ENCODE peak calls at places on chromosome 4, in seven cellular contexts. One of them, this sample, is unnamed.

GRCh38 chr4:99848576-99848975 is 31.9 kb downstream of the DAPP1 start:
- DNase-seq in dorsolateral prefrontal cortex: no peak
- DNase-seq in A549: no peak
- DNase-seq in lower leg skin: no peak
- DNase-seq in GM12865: peak
- DNase-seq in CD8-positive, alpha-beta T cell: no peak
- DNase-seq in AG10803: no peak
- DNase-seq in this sample: peak

GRCh38 chr4:11483076-11483475 is 54.4 kb upstream of the HS3ST1 start:
- DNase-seq in A549: no peak
- DNase-seq in CD8-positive, alpha-beta T cell: no peak
- DNase-seq in AG10803: no peak
- DNase-seq in dorsolateral prefrontal cortex: no peak
- DNase-seq in lower leg skin: no peak
- DNase-seq in GM12865: no peak
- DNase-seq in this sample: no peak

GRCh38 chr4:2800691-2801596 is 8.1 kb downstream of the SH3BP2 start:
- DNase-seq in GM12865: peak
- DNase-seq in lower leg skin: peak
- DNase-seq in A549: no peak
- DNase-seq in AG10803: peak
- DNase-seq in dorsolateral prefrontal cortex: peak
- DNase-seq in CD8-positive, alpha-beta T cell: no peak
- DNase-seq in this sample: no peak

GRCh38 chr4:21554036-21554435 is 394.5 kb downstream of the KCNIP4 start:
- DNase-seq in A549: no peak
- DNase-seq in lower leg skin: no peak
- DNase-seq in CD8-positive, alpha-beta T cell: no peak
- DNase-seq in GM12865: no peak
- DNase-seq in dorsolateral prefrontal cortex: no peak
- DNase-seq in AG10803: no peak
- DNase-seq in this sample: no peak

GRCh38 chr4:33883111-33883510 is 2361.2 kb downstream of the ARAP2 start:
- DNase-seq in A549: no peak
- DNase-seq in AG10803: no peak
- DNase-seq in CD8-positive, alpha-beta T cell: no peak
- DNase-seq in lower leg skin: no peak
- DNase-seq in dorsolateral prefrontal cortex: no peak
- DNase-seq in GM12865: no peak
- DNase-seq in this sample: no peak

GRCh38 chr4:104906274-104906673 is 240.4 kb upstream of the TET2 start:
- DNase-seq in A549: no peak
- DNase-seq in dorsolateral prefrontal cortex: no peak
- DNase-seq in lower leg skin: no peak
- DNase-seq in AG10803: no peak
- DNase-seq in CD8-positive, alpha-beta T cell: no peak
- DNase-seq in GM12865: no peak
- DNase-seq in this sample: no peak

GRCh38 chr4:175066923-175067627 is 148.9 kb downstream of the ADAM29 start:
- DNase-seq in AG10803: no peak
- DNase-seq in GM12865: no peak
- DNase-seq in dorsolateral prefrontal cortex: no peak
- DNase-seq in CD8-positive, alpha-beta T cell: no peak
- DNase-seq in lower leg skin: no peak
- DNase-seq in A549: no peak
- DNase-seq in this sample: no peak

GRCh38 chr4:115671581-115671980 is 558.2 kb upstream of the NDST4 start:
- DNase-seq in CD8-positive, alpha-beta T cell: no peak
- DNase-seq in GM12865: no peak
- DNase-seq in lower leg skin: no peak
- DNase-seq in dorsolateral prefrontal cortex: no peak
- DNase-seq in AG10803: no peak
- DNase-seq in A549: no peak
- DNase-seq in this sample: no peak

GRCh38 chr4:31349907-31350306 is 629.7 kb downstream of the PCDH7 start:
- DNase-seq in lower leg skin: no peak
- DNase-seq in CD8-positive, alpha-beta T cell: no peak
- DNase-seq in GM12865: no peak
- DNase-seq in A549: no peak
- DNase-seq in AG10803: no peak
- DNase-seq in dorsolateral prefrontal cortex: no peak
- DNase-seq in this sample: no peak

GRCh38 chr4:147879676-147880075 is 147.8 kb downstream of the ARHGAP10 start:
- DNase-seq in AG10803: no peak
- DNase-seq in dorsolateral prefrontal cortex: no peak
- DNase-seq in CD8-positive, alpha-beta T cell: no peak
- DNase-seq in lower leg skin: no peak
- DNase-seq in A549: no peak
- DNase-seq in GM12865: no peak
- DNase-seq in this sample: no peak

GRCh38 chr4:41258783-41259182 is 2.1 kb downstream of the UCHL1 start:
- DNase-seq in A549: peak
- DNase-seq in lower leg skin: no peak
- DNase-seq in dorsolateral prefrontal cortex: peak
- DNase-seq in AG10803: peak
- DNase-seq in CD8-positive, alpha-beta T cell: no peak
- DNase-seq in GM12865: peak
- DNase-seq in this sample: no peak

GRCh38 chr4:29708473-29708872 is 1011.7 kb upstream of the PCDH7 start:
- DNase-seq in GM12865: no peak
- DNase-seq in dorsolateral prefrontal cortex: no peak
- DNase-seq in CD8-positive, alpha-beta T cell: no peak
- DNase-seq in lower leg skin: no peak
- DNase-seq in A549: no peak
- DNase-seq in AG10803: no peak
- DNase-seq in this sample: no peak

GRCh38 chr4:87973283-87974169 is 2.0 kb upstream of the SPP1 start:
- DNase-seq in AG10803: peak
- DNase-seq in dorsolateral prefrontal cortex: peak
- DNase-seq in A549: peak
- DNase-seq in GM12865: peak
- DNase-seq in CD8-positive, alpha-beta T cell: peak
- DNase-seq in lower leg skin: no peak
- DNase-seq in this sample: no peak

GRCh38 chr4:3168029-3168428 is 80.9 kb upstream of the MSANTD1 start:
- DNase-seq in AG10803: peak
- DNase-seq in CD8-positive, alpha-beta T cell: no peak
- DNase-seq in dorsolateral prefrontal cortex: no peak
- DNase-seq in lower leg skin: no peak
- DNase-seq in GM12865: no peak
- DNase-seq in A549: no peak
- DNase-seq in this sample: no peak

GRCh38 chr4:177384856-177385396 is 57.3 kb downstream of the AGA start:
- DNase-seq in GM12865: no peak
- DNase-seq in lower leg skin: no peak
- DNase-seq in A549: no peak
- DNase-seq in AG10803: no peak
- DNase-seq in CD8-positive, alpha-beta T cell: no peak
- DNase-seq in dorsolateral prefrontal cortex: no peak
- DNase-seq in this sample: no peak

GRCh38 chr4:58553679-58554078 is 1443.5 kb upstream of the IGFBP7 start:
- DNase-seq in dorsolateral prefrontal cortex: no peak
- DNase-seq in AG10803: no peak
- DNase-seq in lower leg skin: no peak
- DNase-seq in A549: no peak
- DNase-seq in CD8-positive, alpha-beta T cell: no peak
- DNase-seq in GM12865: no peak
- DNase-seq in this sample: no peak

GRCh38 chr4:4866124-4866832 is 6.8 kb downstream of the MSX1 start:
- DNase-seq in dorsolateral prefrontal cortex: no peak
- DNase-seq in A549: no peak
- DNase-seq in CD8-positive, alpha-beta T cell: no peak
- DNase-seq in AG10803: no peak
- DNase-seq in GM12865: peak
- DNase-seq in lower leg skin: peak
- DNase-seq in this sample: no peak

GRCh38 chr4:141133146-141134006 is at the start of gene RNF150:
- DNase-seq in AG10803: peak
- DNase-seq in CD8-positive, alpha-beta T cell: peak
- DNase-seq in dorsolateral prefrontal cortex: peak
- DNase-seq in A549: peak
- DNase-seq in GM12865: peak
- DNase-seq in lower leg skin: peak
- DNase-seq in this sample: peak

GRCh38 chr4:147015531-147015930 is 69.9 kb upstream of the TTC29 start:
- DNase-seq in CD8-positive, alpha-beta T cell: no peak
- DNase-seq in AG10803: no peak
- DNase-seq in A549: no peak
- DNase-seq in lower leg skin: no peak
- DNase-seq in GM12865: no peak
- DNase-seq in dorsolateral prefrontal cortex: no peak
- DNase-seq in this sample: no peak

GRCh38 chr4:113955411-113955810 is 24.0 kb downstream of the ARSJ start:
- DNase-seq in GM12865: no peak
- DNase-seq in lower leg skin: no peak
- DNase-seq in CD8-positive, alpha-beta T cell: no peak
- DNase-seq in AG10803: no peak
- DNase-seq in A549: no peak
- DNase-seq in dorsolateral prefrontal cortex: no peak
- DNase-seq in this sample: no peak

GRCh38 chr4:82733636-82734035 is 65.0 kb downstream of the SCD5 start:
- DNase-seq in GM12865: peak
- DNase-seq in CD8-positive, alpha-beta T cell: no peak
- DNase-seq in dorsolateral prefrontal cortex: no peak
- DNase-seq in A549: no peak
- DNase-seq in AG10803: no peak
- DNase-seq in lower leg skin: no peak
- DNase-seq in this sample: no peak

GRCh38 chr4:4717692-4718091 is 141.8 kb upstream of the MSX1 start:
- DNase-seq in CD8-positive, alpha-beta T cell: no peak
- DNase-seq in lower leg skin: no peak
- DNase-seq in dorsolateral prefrontal cortex: no peak
- DNase-seq in AG10803: no peak
- DNase-seq in A549: no peak
- DNase-seq in GM12865: no peak
- DNase-seq in this sample: no peak

DNA sequence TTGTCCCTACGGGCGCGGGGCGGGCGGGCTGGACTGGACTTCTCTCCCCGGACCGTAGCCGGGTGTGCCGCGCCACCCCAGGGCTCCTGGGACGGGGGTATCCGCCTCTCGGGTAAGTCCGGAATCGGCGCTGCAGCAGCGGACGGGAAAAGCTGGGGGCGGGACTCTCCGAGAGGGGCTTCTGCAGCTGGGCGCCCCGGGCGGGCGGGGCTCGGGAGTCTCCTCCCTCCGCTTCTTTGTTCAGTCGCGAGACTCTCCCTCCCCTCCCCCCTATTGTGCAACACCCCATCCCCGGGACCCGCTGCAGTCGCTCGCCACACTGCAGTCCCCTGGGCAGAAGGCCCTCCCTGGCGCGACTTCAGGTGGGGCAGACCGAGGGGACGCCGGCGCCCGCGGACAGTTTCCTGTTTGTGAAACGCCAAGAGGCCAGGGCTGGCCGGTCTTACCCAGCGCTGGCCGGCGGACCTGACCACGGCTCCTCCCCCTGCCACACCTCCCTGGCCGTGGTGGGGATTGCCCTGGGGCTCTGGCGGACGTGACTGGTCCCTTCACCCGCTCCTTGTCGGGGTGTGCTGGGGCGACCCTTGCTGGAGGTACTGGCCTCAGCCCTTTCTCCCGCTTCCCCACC is 966 bp downstream of the CCNG2 start:
- DNase-seq in CD8-positive, alpha-beta T cell: peak
- DNase-seq in GM12865: peak
- DNase-seq in AG10803: peak
- DNase-seq in A549: peak
- DNase-seq in dorsolateral prefrontal cortex: peak
- DNase-seq in lower leg skin: peak
- DNase-seq in this sample: no peak
- TF ChIP-seq CTCF in CD8-positive, alpha-beta T cell: no peak
- TF ChIP-seq CTCF in GM12865: no peak
- TF ChIP-seq CTCF in AG10803: no peak
- TF ChIP-seq CTCF in A549: no peak
- TF ChIP-seq CTCF in dorsolateral prefrontal cortex: no peak
- TF ChIP-seq CTCF in lower leg skin: no peak
- TF ChIP-seq CTCF in this sample: peak

GRCh38 chr4:25875281-25875745 is 12.5 kb upstream of the SEL1L3 start:
- DNase-seq in CD8-positive, alpha-beta T cell: no peak
- DNase-seq in dorsolateral prefrontal cortex: no peak
- DNase-seq in GM12865: peak
- DNase-seq in lower leg skin: no peak
- DNase-seq in A549: no peak
- DNase-seq in AG10803: no peak
- DNase-seq in this sample: peak

GRCh38 chr4:25870081-25870480 is 7.3 kb upstream of the SEL1L3 start:
- DNase-seq in CD8-positive, alpha-beta T cell: no peak
- DNase-seq in A549: no peak
- DNase-seq in dorsolateral prefrontal cortex: no peak
- DNase-seq in AG10803: no peak
- DNase-seq in lower leg skin: no peak
- DNase-seq in GM12865: peak
- DNase-seq in this sample: peak

GRCh38 chr4:25873632-25874129 is 10.9 kb upstream of the SEL1L3 start:
- DNase-seq in CD8-positive, alpha-beta T cell: no peak
- DNase-seq in A549: no peak
- DNase-seq in GM12865: no peak
- DNase-seq in AG10803: no peak
- DNase-seq in dorsolateral prefrontal cortex: no peak
- DNase-seq in lower leg skin: no peak
- DNase-seq in this sample: no peak

GRCh38 chr4:25874641-25875040 is 11.9 kb upstream of the SEL1L3 start:
- DNase-seq in AG10803: no peak
- DNase-seq in CD8-positive, alpha-beta T cell: no peak
- DNase-seq in dorsolateral prefrontal cortex: no peak
- DNase-seq in A549: no peak
- DNase-seq in lower leg skin: no peak
- DNase-seq in GM12865: no peak
- DNase-seq in this sample: no peak

GRCh38 chr4:25872851-25873631 is 10.3 kb upstream of the SEL1L3 start:
- DNase-seq in dorsolateral prefrontal cortex: no peak
- DNase-seq in A549: no peak
- DNase-seq in lower leg skin: no peak
- DNase-seq in GM12865: no peak
- DNase-seq in AG10803: no peak
- DNase-seq in CD8-positive, alpha-beta T cell: no peak
- DNase-seq in this sample: no peak
- H3K4me3 ChIP-seq in dorsolateral prefrontal cortex: no peak
- H3K4me3 ChIP-seq in A549: no peak
- H3K4me3 ChIP-seq in lower leg skin: no peak
- H3K4me3 ChIP-seq in GM12865: no peak
- H3K4me3 ChIP-seq in AG10803: no peak
- H3K4me3 ChIP-seq in CD8-positive, alpha-beta T cell: no peak
- H3K4me3 ChIP-seq in this sample: no peak

DNA sequence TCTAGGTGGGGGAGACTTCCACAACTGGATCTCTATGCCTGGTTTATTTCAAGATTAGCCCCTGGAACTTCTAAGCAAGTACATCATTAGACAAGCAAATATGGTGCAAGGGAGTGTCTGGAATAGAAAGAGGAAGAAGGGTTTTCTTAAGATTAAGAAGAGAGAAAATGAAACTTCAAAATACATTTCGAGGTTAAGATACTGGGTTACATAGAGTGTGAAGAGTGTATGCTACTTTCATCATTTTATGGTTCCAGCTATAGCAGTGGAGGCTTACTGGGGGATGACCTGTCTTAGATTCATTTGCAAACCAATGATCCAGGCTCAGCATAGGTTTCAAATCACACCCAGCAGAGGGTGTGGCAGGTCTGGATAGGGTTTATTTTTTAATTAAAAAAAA is 144.4 kb upstream of the GATB start:
- DNase-seq in lower leg skin: no peak
- DNase-seq in dorsolateral prefrontal cortex: no peak
- DNase-seq in AG10803: no peak
- DNase-seq in GM12865: peak
- DNase-seq in A549: no peak
- DNase-seq in CD8-positive, alpha-beta T cell: no peak
- DNase-seq in this sample: no peak
- TF ChIP-seq CTCF in lower leg skin: no peak
- TF ChIP-seq CTCF in dorsolateral prefrontal cortex: no peak
- TF ChIP-seq CTCF in AG10803: no peak
- TF ChIP-seq CTCF in GM12865: no peak
- TF ChIP-seq CTCF in A549: no peak
- TF ChIP-seq CTCF in CD8-positive, alpha-beta T cell: no peak
- TF ChIP-seq CTCF in this sample: no peak

GRCh38 chr4:84497835-84498202 is 1.3 kb downstream of the NKX6-1 start:
- DNase-seq in dorsolateral prefrontal cortex: no peak
- DNase-seq in lower leg skin: no peak
- DNase-seq in A549: no peak
- DNase-seq in AG10803: no peak
- DNase-seq in GM12865: no peak
- DNase-seq in CD8-positive, alpha-beta T cell: no peak
- DNase-seq in this sample: no peak
- H3K4me3 ChIP-seq in dorsolateral prefrontal cortex: peak
- H3K4me3 ChIP-seq in lower leg skin: no peak
- H3K4me3 ChIP-seq in A549: peak
- H3K4me3 ChIP-seq in AG10803: peak
- H3K4me3 ChIP-seq in GM12865: no peak
- H3K4me3 ChIP-seq in CD8-positive, alpha-beta T cell: peak
- H3K4me3 ChIP-seq in this sample: no peak